ENCODE peak calls at places on chromosomes 13 and 19, in eight cellular contexts. O is D341Med; Z is mesenteric fat pad; V is ACHN; S is B cell; K is GF-D8; B is stimulated activated CD4-positive, alpha-beta T cell treated with anti-CD3 and anti-CD28 coated beads, Interleukin-4, amount 100 ng/mL, for 4 hours; C is AG09319. P is an unnamed sample.

GRCh38 chr19:5035817-5036732 is 67.2 kb downstream of the KDM4B start:
- DNase-seq in O (peak), Z (no peak), V (no peak), S (no peak), K (no peak), B (no peak), C (no peak), P (no peak)

GRCh38 chr19:1177322-1178114 is 3.5 kb upstream of the SBNO2 start:
- DNase-seq in O (no peak), Z (no peak), V (peak), S (no peak), K (peak), B (no peak), C (peak), P (peak)

GRCh38 chr13:48278806-48279205 is 24.7 kb upstream of the RB1 start:
- DNase-seq in O (no peak), Z (no peak), V (no peak), S (no peak), K (no peak), B (no peak), C (no peak), P (no peak)

GRCh38 chr13:110648155-110648819 is 32.9 kb downstream of the NAXD start:
- DNase-seq in O (no peak), Z (no peak), V (no peak), S (no peak), K (no peak), B (no peak), C (no peak), P (no peak)

GRCh38 chr13:29924482-29924884 is 74.1 kb upstream of the UBL3 start:
- DNase-seq in O (no peak), Z (no peak), V (peak), S (no peak), K (no peak), B (no peak), C (no peak), P (no peak)

GRCh38 chr13:74062933-74063332 is 71.3 kb downstream of the KLF12 start:
- DNase-seq in O (no peak), Z (no peak), V (peak), S (peak), K (no peak), B (no peak), C (no peak), P (no peak)

GRCh38 chr19:41225238-41226052 is 6.4 kb downstream of the AXL start:
- DNase-seq in O (no peak), Z (no peak), V (peak), S (no peak), K (no peak), B (peak), C (peak), P (no peak)

GRCh38 chr13:23254506-23254905 is 73.7 kb downstream of the SGCG start:
- DNase-seq in O (no peak), Z (no peak), V (no peak), S (no peak), K (no peak), B (no peak), C (no peak), P (no peak)

GRCh38 chr19:19062454-19063182 is 1.2 kb upstream of the SLC25A42 start:
- DNase-seq in O (no peak), Z (no peak), V (peak), S (no peak), K (no peak), B (no peak), C (no peak), P (no peak)

GRCh38 chr19:7010722-7011593 is 10.3 kb downstream of the MBD3L2B start:
- DNase-seq in O (no peak), Z (no peak), V (no peak), S (no peak), K (no peak), B (no peak), C (no peak), P (no peak)